ENCODE peak calls at places on chromosomes 1 and 21, in four cellular contexts. U is HepG2, K is K562, R is GM12878. Q is an unnamed sample.

GRCh38 chr1:51088474-51088873 is 13.6 kb upstream of the C1orf185 start:
- DNase-seq in K (no peak), R (no peak), U (no peak), Q (no peak)

GRCh38 chr1:153699768-153700167 is 21.3 kb downstream of the NPR1 start:
- DNase-seq in K (no peak), R (no peak), U (no peak), Q (no peak)

GRCh38 chr21:21188513-21189188 is 190.4 kb downstream of the NCAM2 start:
- DNase-seq in R (no peak), K (no peak), U (no peak), Q (no peak)

GRCh38 chr1:202228484-202229122 is 35.0 kb downstream of the LGR6 start:
- DNase-seq in R (no peak), U (no peak), K (no peak), Q (no peak)

GRCh38 chr1:101506541-101507164 is 269.8 kb downstream of the S1PR1 start:
- DNase-seq in R (peak), K (peak), U (peak), Q (peak)

GRCh38 chr1:154749078-154749760 is 120.9 kb downstream of the KCNN3 start:
- DNase-seq in U (no peak), K (no peak), R (peak), Q (peak)

GRCh38 chr1:89273324-89273778 is 691 bp upstream of the GBP5 start:
- DNase-seq in K (no peak), R (no peak), U (no peak), Q (no peak)

GRCh38 chr1:214514032-214514818 is 37.2 kb downstream of the PTPN14 start:
- DNase-seq in U (no peak), R (no peak), K (no peak), Q (no peak)

GRCh38 chr1:119409731-119410130 is 5.2 kb upstream of the HSD3B2 start:
- DNase-seq in U (no peak), R (no peak), K (no peak), Q (no peak)

GRCh38 chr1:20574686-20575543 is 14.0 kb upstream of the CDA start:
- DNase-seq in K (peak), R (no peak), U (peak), Q (peak)

GRCh38 chr1:212926364-212926757 is 24.0 kb upstream of the VASH2 start:
- DNase-seq in R (no peak), K (no peak), U (no peak), Q (no peak)

GRCh38 chr21:41901099-41901498 is 22.0 kb upstream of the PRDM15 start:
- DNase-seq in K (no peak), U (no peak), R (no peak), Q (no peak)

GRCh38 chr1:192879416-192879815 is 70.6 kb downstream of the RGS2 start:
- DNase-seq in U (peak), K (peak), R (no peak), Q (no peak)

GRCh38 chr1:168483531-168483930 is 60.3 kb downstream of the XCL2 start:
- DNase-seq in K (no peak), R (no peak), U (no peak), Q (no peak)

GRCh38 chr1:226825037-226825745 is 45.2 kb upstream of the PSEN2 start:
- DNase-seq in R (peak), U (no peak), K (no peak), Q (no peak)

GRCh38 chr1:25765910-25766645 is 33.9 kb upstream of the SELENON start:
- DNase-seq in K (no peak), U (no peak), R (no peak), Q (no peak)

GRCh38 chr1:112396668-112397025 is 633 bp downstream of the CTTNBP2NL start:
- DNase-seq in K (no peak), U (no peak), R (no peak), Q (no peak)

GRCh38 chr1:16125088-16125470 is 30.8 kb downstream of the EPHA2 start:
- DNase-seq in U (no peak), K (no peak), R (no peak), Q (no peak)

GRCh38 chr1:52365091-52365745 is 787 bp downstream of the CC2D1B start:
- DNase-seq in U (no peak), R (no peak), K (peak), Q (peak)

GRCh38 chr1:10796029-10796944 is at the start of gene CASZ1:
- DNase-seq in U (peak), K (peak), R (no peak), Q (peak)
- TF ChIP-seq POLR2AphosphoS2 in U (no peak), K (no peak), R (no peak), Q (no peak)

DNA sequence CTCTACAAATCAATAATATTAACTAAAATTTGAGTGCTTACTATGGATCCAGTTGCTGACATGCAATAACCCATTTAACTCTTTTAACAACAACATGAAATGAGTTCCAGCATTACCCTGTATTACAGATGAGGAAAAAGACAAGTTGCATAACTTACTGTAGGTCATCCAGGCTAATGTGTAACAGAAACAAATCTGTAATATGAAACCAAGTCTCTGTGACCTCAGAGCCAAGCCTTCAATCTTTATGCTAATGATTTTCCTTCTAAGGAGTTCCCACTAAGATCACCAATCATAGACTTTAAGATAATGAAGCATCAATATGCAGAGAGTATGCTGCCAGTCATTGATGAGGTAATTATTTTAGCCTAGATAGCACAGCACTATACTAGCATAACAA is 35.6 kb upstream of the RNPC3 start:
- DNase-seq in R (no peak), U (no peak), K (no peak), Q (peak)
- TF ChIP-seq POLR2AphosphoS2 in R (no peak), U (no peak), K (no peak), Q (no peak)

DNA sequence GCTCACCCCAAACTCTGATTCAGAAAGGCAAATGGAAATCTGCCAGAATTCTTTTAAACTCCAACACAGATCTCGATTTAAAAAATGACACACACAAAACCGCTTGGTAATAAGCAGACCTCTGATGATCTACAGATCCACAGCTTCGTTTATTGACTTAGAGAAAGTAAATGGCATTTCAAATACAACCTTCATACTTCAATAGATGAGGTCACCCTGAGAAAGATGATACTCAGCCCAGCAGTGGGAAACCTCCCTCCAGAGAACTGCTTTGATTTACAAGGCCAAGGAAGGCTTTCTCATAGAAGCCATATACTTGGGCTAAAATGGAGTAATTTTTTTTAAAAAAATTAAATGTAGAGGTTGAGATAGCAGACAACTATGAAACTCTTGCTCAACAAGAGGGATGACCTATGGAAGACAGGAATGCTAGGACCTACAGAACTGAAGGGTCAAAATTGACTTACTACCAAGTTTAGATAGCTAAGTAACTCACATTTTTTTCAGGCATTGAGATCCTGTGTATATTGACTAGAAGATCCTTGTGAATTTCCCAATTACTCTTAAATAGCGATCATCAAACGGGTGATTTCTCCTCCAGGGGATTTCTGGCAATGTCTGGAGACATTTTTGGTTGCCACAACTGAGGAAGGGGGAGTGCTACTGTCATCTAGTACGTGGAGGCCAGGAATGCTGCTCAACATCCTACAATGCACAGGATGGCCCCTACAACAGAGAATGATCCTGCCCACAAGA is 143.9 kb downstream of the CLIC6 start:
- DNase-seq in K (no peak), R (no peak), U (peak), Q (no peak)
- TF ChIP-seq POLR2AphosphoS2 in K (no peak), R (no peak), U (no peak), Q (no peak)

GRCh38 chr1:110483308-110483685 is 32.3 kb downstream of the PROK1 start:
- DNase-seq in K (no peak), R (no peak), U (no peak), Q (no peak)

GRCh38 chr1:110484801-110485200 is 33.9 kb downstream of the PROK1 start:
- DNase-seq in K (no peak), R (no peak), U (no peak), Q (no peak)

GRCh38 chr1:110481968-110482623 is 31.1 kb downstream of the PROK1 start:
- DNase-seq in U (no peak), K (no peak), R (no peak), Q (no peak)

GRCh38 chr1:110480356-110481096 is 29.6 kb downstream of the PROK1 start:
- DNase-seq in U (no peak), K (no peak), R (no peak), Q (no peak)

GRCh38 chr1:110482662-110483307 is 31.8 kb downstream of the PROK1 start:
- DNase-seq in U (no peak), R (no peak), K (no peak), Q (no peak)
- TF ChIP-seq POLR2AphosphoS2 in U (no peak), R (no peak), K (no peak), Q (no peak)

GRCh38 chr1:48202030-48202752 is 20.3 kb upstream of the SLC5A9 start:
- DNase-seq in K (peak), U (peak), R (no peak), Q (peak)
- TF ChIP-seq POLR2AphosphoS2 in K (no peak), U (no peak), R (no peak), Q (no peak)

DNA sequence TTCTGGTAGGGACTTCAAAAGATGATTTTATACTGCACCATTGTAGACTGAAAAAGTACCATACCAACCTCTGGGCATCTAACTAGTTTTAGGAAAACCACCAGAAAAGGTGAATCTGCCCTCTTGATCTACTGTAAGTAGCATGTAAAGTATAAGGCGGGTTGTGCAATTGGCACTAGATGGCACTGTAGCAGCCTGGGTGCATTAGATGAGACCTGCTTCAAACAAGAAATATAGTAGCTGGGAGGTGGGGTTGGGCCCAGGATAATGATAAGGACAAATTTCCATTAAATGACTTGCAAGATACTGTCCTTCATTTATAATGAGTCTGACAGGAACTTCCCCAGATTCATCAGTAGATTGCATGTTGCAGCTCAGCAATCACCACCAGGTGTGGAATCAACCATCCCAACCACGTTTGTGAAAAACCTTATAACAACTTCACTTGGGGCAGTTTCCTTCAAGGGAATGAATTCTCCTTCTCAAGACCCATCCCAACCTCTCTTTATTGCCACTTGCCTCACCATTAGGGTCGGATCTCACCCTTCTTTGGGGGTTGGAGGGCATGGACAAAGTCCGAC is 37.3 kb upstream of the IL10 start:
- DNase-seq in U (peak), K (no peak), R (no peak), Q (peak)
- TF ChIP-seq POLR2AphosphoS2 in U (no peak), K (no peak), R (no peak), Q (no peak)

DNA sequence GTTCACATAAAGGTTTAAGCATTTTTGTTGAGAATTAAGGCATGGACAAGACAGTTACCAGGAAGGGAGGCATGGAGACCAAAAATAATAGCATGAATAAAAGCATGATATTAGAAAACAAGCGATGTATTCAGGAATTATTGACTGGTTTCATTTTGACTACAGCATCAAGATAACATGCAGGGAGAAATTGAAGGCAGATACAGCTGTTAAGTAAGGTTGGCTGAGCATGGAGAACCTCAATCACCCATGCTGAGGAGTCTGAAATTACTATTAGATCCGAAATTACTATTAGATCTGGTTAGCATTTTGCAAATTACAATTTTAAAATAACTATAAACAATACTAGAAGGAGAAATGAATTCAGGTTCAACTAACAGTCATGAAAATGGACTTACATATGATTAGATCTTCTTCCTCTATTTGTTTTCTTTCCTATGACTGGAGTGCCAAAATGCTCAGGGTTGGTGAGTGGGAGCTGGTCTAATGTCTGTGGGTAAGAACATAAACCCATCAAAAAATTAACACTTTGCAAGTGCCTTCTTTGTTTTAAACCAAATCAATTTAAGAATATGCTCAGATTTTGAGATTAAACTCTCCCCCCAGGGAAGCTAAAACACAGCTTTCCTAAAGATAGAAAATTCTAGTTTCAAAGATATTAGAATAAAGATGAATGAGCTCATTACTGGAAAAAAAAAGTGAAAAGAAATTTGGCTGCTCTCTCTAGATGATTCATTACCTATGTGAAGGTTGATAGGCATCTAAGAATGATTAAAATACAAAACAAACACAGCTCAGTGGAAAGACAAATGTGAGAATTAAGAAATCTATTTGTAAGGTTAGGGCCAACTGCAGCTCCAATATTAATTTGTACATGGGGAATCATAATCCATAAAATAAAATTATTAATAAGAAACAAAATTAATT is 81.7 kb downstream of the ARID4B start:
- DNase-seq in R (no peak), U (no peak), K (no peak), Q (no peak)
- TF ChIP-seq POLR2AphosphoS2 in R (no peak), U (no peak), K (no peak), Q (no peak)